ENCODE peak calls at places on chromosome 9, in five cellular contexts. One of them, this sample, is unnamed.

GRCh38 chr9:17117372-17117771 is 17.5 kb upstream of the CNTLN start:
- DNase-seq in AG08396: no peak
- DNase-seq in endothelial cell: no peak
- DNase-seq in activated B cell treated with CpG ODN at 0.5 μM for 24 hours: no peak
- DNase-seq in fibroblast of the aortic adventitia: no peak
- DNase-seq in this sample: no peak

GRCh38 chr9:109907400-109907799 is 127.4 kb downstream of the PALM2AKAP2 start:
- DNase-seq in AG08396: no peak
- DNase-seq in endothelial cell: peak; percentile 70
- DNase-seq in activated B cell treated with CpG ODN at 0.5 μM for 24 hours: no peak
- DNase-seq in fibroblast of the aortic adventitia: no peak
- DNase-seq in this sample: no peak

GRCh38 chr9:91047529-91047928 is 245.9 kb downstream of the SYK start:
- DNase-seq in AG08396: no peak
- DNase-seq in endothelial cell: no peak
- DNase-seq in activated B cell treated with CpG ODN at 0.5 μM for 24 hours: no peak
- DNase-seq in fibroblast of the aortic adventitia: no peak
- DNase-seq in this sample: no peak

GRCh38 chr9:112135706-112136105 is 39.4 kb downstream of the SUSD1 start:
- DNase-seq in AG08396: no peak
- DNase-seq in endothelial cell: no peak
- DNase-seq in activated B cell treated with CpG ODN at 0.5 μM for 24 hours: no peak
- DNase-seq in fibroblast of the aortic adventitia: peak; percentile 24
- DNase-seq in this sample: no peak

GRCh38 chr9:130430734-130431535 is 13.8 kb upstream of the ASS1 start:
- DNase-seq in AG08396: no peak
- DNase-seq in endothelial cell: no peak
- DNase-seq in activated B cell treated with CpG ODN at 0.5 μM for 24 hours: no peak
- DNase-seq in fibroblast of the aortic adventitia: no peak
- DNase-seq in this sample: no peak

GRCh38 chr9:130104413-130105193 is 50.9 kb downstream of the GPR107 start:
- DNase-seq in AG08396: no peak
- DNase-seq in endothelial cell: no peak
- DNase-seq in activated B cell treated with CpG ODN at 0.5 μM for 24 hours: no peak
- DNase-seq in fibroblast of the aortic adventitia: peak; percentile 27
- DNase-seq in this sample: no peak

GRCh38 chr9:133141833-133142594 is 21.0 kb upstream of the RALGDS start:
- DNase-seq in AG08396: no peak
- DNase-seq in endothelial cell: no peak
- DNase-seq in activated B cell treated with CpG ODN at 0.5 μM for 24 hours: no peak
- DNase-seq in fibroblast of the aortic adventitia: no peak
- DNase-seq in this sample: no peak

GRCh38 chr9:124386201-124386600 is 29.0 kb downstream of the PSMB7 start:
- DNase-seq in AG08396: no peak
- DNase-seq in endothelial cell: no peak
- DNase-seq in activated B cell treated with CpG ODN at 0.5 μM for 24 hours: no peak
- DNase-seq in fibroblast of the aortic adventitia: no peak
- DNase-seq in this sample: no peak

GRCh38 chr9:134784612-134785305 is 95.9 kb upstream of the FCN2 start:
- DNase-seq in AG08396: no peak
- DNase-seq in endothelial cell: no peak
- DNase-seq in activated B cell treated with CpG ODN at 0.5 μM for 24 hours: no peak
- DNase-seq in fibroblast of the aortic adventitia: no peak
- DNase-seq in this sample: no peak

GRCh38 chr9:107183176-107183575 is 99.9 kb upstream of the RAD23B start:
- DNase-seq in AG08396: no peak
- DNase-seq in endothelial cell: no peak
- DNase-seq in activated B cell treated with CpG ODN at 0.5 μM for 24 hours: no peak
- DNase-seq in fibroblast of the aortic adventitia: no peak
- DNase-seq in this sample: no peak

GRCh38 chr9:124198948-124199347 is 58.8 kb upstream of the NEK6 start:
- DNase-seq in AG08396: no peak
- DNase-seq in endothelial cell: no peak
- DNase-seq in activated B cell treated with CpG ODN at 0.5 μM for 24 hours: no peak
- DNase-seq in fibroblast of the aortic adventitia: no peak
- DNase-seq in this sample: no peak

GRCh38 chr9:77495834-77496671 is 152.1 kb downstream of the GNA14 start:
- DNase-seq in AG08396: peak; percentile 30
- DNase-seq in endothelial cell: no peak
- DNase-seq in activated B cell treated with CpG ODN at 0.5 μM for 24 hours: no peak
- DNase-seq in fibroblast of the aortic adventitia: peak; percentile 92
- DNase-seq in this sample: peak; percentile 87